ENCODE peak calls at places on chromosomes 13 and 19, in ten cellular contexts. M is cardiac fibroblast; D is GDM1; K is tibial artery; F is endothelial cell; L is stimulated activated CD4-positive, alpha-beta T cell treated with anti-CD3 and anti-CD28 coated beads, Interleukin-2, amount 100 ng/mL, for 24 hours; Q is left colon; J is activated T-cell treated with anti-CD3 and anti-CD28 coated beads, Interleukin-2, amount 50 U/mL, for 72 hours; C is activated gamma-delta T cell treated with Interleukin-2 at 50 U/mL for 16 hours; T is stimulated activated effector memory CD8-positive, alpha-beta T cell treated with anti-CD3 and anti-CD28 coated beads, Interleukin-12 subunit alpha, Interleukin-12 subunit beta, amount 100 ng/mL, for 72 hours. W is an unnamed sample.

GRCh38 chr13:23709521-23709920 is 139.3 kb downstream of the TNFRSF19 start:
- DNase-seq in M (peak; percentile 24), D (no peak), K (no peak), F (no peak), L (no peak), Q (no peak), J (no peak), C (no peak), T (no peak), W (no peak)

GRCh38 chr19:48060381-48060780 is 16.5 kb upstream of the CABP5 start:
- DNase-seq in M (no peak), D (no peak), K (no peak), F (no peak), L (no peak), Q (no peak), J (no peak), C (no peak), T (no peak), W (no peak)

GRCh38 chr13:110984392-110984791 is 69.5 kb upstream of the ANKRD10 start:
- DNase-seq in M (peak; percentile 56), D (no peak), K (no peak), F (no peak), L (no peak), Q (no peak), J (no peak), C (no peak), T (no peak), W (no peak)

GRCh38 chr19:46480409-46480808 is 9.0 kb upstream of the PNMA8A start:
- DNase-seq in M (peak; percentile 90), D (no peak), K (no peak), F (peak; percentile 53), L (no peak), Q (no peak), J (no peak), C (no peak), T (no peak), W (peak; percentile 89)

GRCh38 chr13:96684472-96684871 is 309.8 kb downstream of the OXGR1 start:
- DNase-seq in M (no peak), D (no peak), K (no peak), F (no peak), L (no peak), Q (no peak), J (no peak), C (no peak), T (no peak), W (no peak)

GRCh38 chr13:105442941-105443340 is 1092.5 kb downstream of the EFNB2 start:
- DNase-seq in M (peak; percentile 96), D (no peak), K (no peak), F (no peak), L (no peak), Q (no peak), J (no peak), C (no peak), T (no peak), W (peak; percentile 99)

GRCh38 chr13:20340759-20341161 is 108.6 kb upstream of the GJB6 start:
- DNase-seq in M (peak; percentile 46), D (no peak), K (peak; percentile 74), F (no peak), L (no peak), Q (no peak), J (no peak), C (no peak), T (no peak), W (no peak)

GRCh38 chr19:18809149-18809978 is 18.3 kb upstream of the COMP start:
- DNase-seq in M (peak; percentile 92), D (no peak), K (peak; percentile 85), F (no peak), L (no peak), Q (peak; percentile 44), J (no peak), C (no peak), T (no peak), W (peak; percentile 70)

GRCh38 chr13:98992355-98992754 is 14.5 kb upstream of the DOCK9 start:
- DNase-seq in M (no peak), D (no peak), K (no peak), F (no peak), L (no peak), Q (no peak), J (no peak), C (no peak), T (no peak), W (no peak)

GRCh38 chr19:6068711-6069110 is 41.6 kb downstream of the RFX2 start:
- DNase-seq in M (no peak), D (no peak), K (no peak), F (no peak), L (peak; percentile 6), Q (peak; percentile 22), J (no peak), C (no peak), T (no peak), W (no peak)

GRCh38 chr19:612941-613340 is 20.4 kb downstream of the POLRMT start:
- DNase-seq in M (no peak), D (no peak), K (no peak), F (no peak), L (no peak), Q (no peak), J (no peak), C (no peak), T (no peak), W (no peak)

GRCh38 chr13:62537593-62537992 is 1121.9 kb upstream of the PCDH20 start:
- DNase-seq in M (no peak), D (no peak), K (no peak), F (no peak), L (no peak), Q (no peak), J (no peak), C (no peak), T (no peak), W (no peak)

GRCh38 chr13:58018865-58019264 is 387.3 kb downstream of the PCDH17 start:
- DNase-seq in M (no peak), D (no peak), K (no peak), F (no peak), L (no peak), Q (no peak), J (no peak), C (no peak), T (no peak), W (no peak)

GRCh38 chr13:106919638-106920037 is 351.7 kb upstream of the ARGLU1 start:
- DNase-seq in M (peak; percentile 21), D (no peak), K (peak; percentile 43), F (peak; percentile 78), L (no peak), Q (no peak), J (no peak), C (no peak), T (no peak), W (no peak)

GRCh38 chr19:41031926-41032325 is 40.8 kb downstream of the CYP2B6 start:
- DNase-seq in M (no peak), D (no peak), K (no peak), F (no peak), L (no peak), Q (no peak), J (no peak), C (no peak), T (no peak), W (no peak)

GRCh38 chr13:52158629-52159158 is 703 bp downstream of the NEK3 start:
- DNase-seq in M (peak; percentile 58), D (no peak), K (peak; percentile 45), F (no peak), L (peak; percentile 19), Q (peak; percentile 50), J (no peak), C (no peak), T (no peak), W (peak; percentile 61)

GRCh38 chr19:47493378-47494210 is 9.6 kb upstream of the KPTN start:
- DNase-seq in M (no peak), D (no peak), K (no peak), F (no peak), L (no peak), Q (no peak), J (no peak), C (no peak), T (no peak), W (no peak)

GRCh38 chr19:2495651-2496316 is 19.9 kb downstream of the GADD45B start:
- DNase-seq in M (peak; percentile 71), D (no peak), K (no peak), F (no peak), L (no peak), Q (peak; percentile 51), J (no peak), C (no peak), T (no peak), W (peak; percentile 80)

GRCh38 chr19:47240996-47241918 is 10.3 kb upstream of the BBC3 start:
- DNase-seq in M (peak; percentile 80), D (no peak), K (peak; percentile 56), F (peak; percentile 50), L (peak; percentile 88), Q (peak; percentile 83), J (peak; percentile 89), C (peak; percentile 86), T (peak; percentile 86), W (peak; percentile 87)

GRCh38 chr19:7652061-7652641 is 15.2 kb downstream of the STXBP2 start:
- DNase-seq in M (peak; percentile 72), D (peak; percentile 64), K (peak; percentile 67), F (peak; percentile 87), L (peak; percentile 91), Q (peak; percentile 75), J (peak; percentile 90), C (peak; percentile 89), T (peak; percentile 91), W (peak; percentile 82)

GRCh38 chr19:57512845-57513244 is 13.1 kb downstream of the ZNF773 start:
- DNase-seq in M (peak; percentile 31), D (no peak), K (no peak), F (peak; percentile 8), L (no peak), Q (no peak), J (no peak), C (no peak), T (no peak), W (peak; percentile 39)

GRCh38 chr19:51339687-51340656 is 2.0 kb downstream of the VSIG10L start:
- DNase-seq in M (peak; percentile 99), D (peak; percentile 88), K (peak; percentile 99), F (peak; percentile 99), L (peak; percentile 94), Q (peak; percentile 100), J (peak; percentile 98), C (peak; percentile 79), T (peak; percentile 96), W (peak; percentile 97)

GRCh38 chr13:69524459-69525155 is 583.0 kb upstream of the ATXN8OS start:
- DNase-seq in M (no peak), D (no peak), K (no peak), F (no peak), L (no peak), Q (no peak), J (no peak), C (no peak), T (no peak), W (peak; percentile 9)

GRCh38 chr19:46206176-46206575 is 23.4 kb upstream of the IGFL1 start:
- DNase-seq in M (no peak), D (no peak), K (no peak), F (no peak), L (no peak), Q (no peak), J (no peak), C (no peak), T (no peak), W (no peak)

GRCh38 chr13:103157434-103158145 is 91.4 kb upstream of the SLC10A2 start:
- DNase-seq in M (no peak), D (no peak), K (no peak), F (no peak), L (no peak), Q (no peak), J (no peak), C (no peak), T (no peak), W (no peak)

GRCh38 chr19:4103073-4103418 is 20.9 kb downstream of the MAP2K2 start:
- DNase-seq in M (no peak), D (no peak), K (no peak), F (no peak), L (no peak), Q (no peak), J (peak; percentile 48), C (no peak), T (no peak), W (no peak)

GRCh38 chr19:44212865-44213346 is 574 bp downstream of the ZNF227 start:
- DNase-seq in M (peak; percentile 31), D (no peak), K (no peak), F (peak; percentile 7), L (no peak), Q (no peak), J (no peak), C (no peak), T (no peak), W (peak; percentile 65)

GRCh38 chr13:51646041-51646670 is 61.9 kb downstream of the WDFY2 start:
- DNase-seq in M (no peak), D (no peak), K (no peak), F (no peak), L (no peak), Q (no peak), J (no peak), C (no peak), T (no peak), W (no peak)

W was measured in mesenchymal stem cell.